ENCODE peak calls at places on chromosomes 16 and 17, in nine cellular contexts. D is CD4-positive, alpha-beta T cell; H is neural progenitor cell; X is heart right ventricle; Y is mucosa of gallbladder; W is GM18507; I is GDM1; N is CD4-positive, alpha-beta memory T cell; U is HFF-Myc. L is an unnamed sample.

GRCh38 chr16:27177031-27177774 is 26.1 kb upstream of the KDM8 start:
- DNase-seq in U (peak; percentile 29), W (no peak), X (no peak), N (no peak), D (no peak), I (no peak), Y (no peak), H (no peak), L (no peak)

GRCh38 chr17:32265192-32265895 is at the start of gene RHBDL3:
- DNase-seq in U (no peak), W (no peak), I (no peak), X (no peak), N (no peak), H (peak; percentile 67), Y (no peak), D (no peak), L (peak; percentile 58)

GRCh38 chr17:35588196-35588920 is 1.2 kb downstream of the AP2B1 start:
- DNase-seq in U (no peak), Y (peak; percentile 18), I (no peak), W (no peak), D (no peak), H (no peak), X (no peak), N (peak; percentile 47), L (no peak)

GRCh38 chr17:36742267-36743000 is 141.1 kb downstream of the MRM1 start:
- DNase-seq in U (no peak), W (no peak), I (no peak), D (no peak), H (peak; percentile 75), Y (no peak), N (no peak), X (no peak), L (no peak)

GRCh38 chr17:72711531-72712310 is 380.8 kb downstream of the SLC39A11 start:
- DNase-seq in Y (no peak), N (no peak), W (no peak), H (peak; percentile 21), X (no peak), D (no peak), U (no peak), I (no peak), L (no peak)

GRCh38 chr16:79463839-79464238 is 136.7 kb downstream of the MAF start:
- DNase-seq in D (no peak), X (no peak), N (no peak), Y (no peak), H (no peak), I (no peak), U (no peak), W (no peak), L (no peak)

GRCh38 chr16:80615751-80616150 is 75.0 kb downstream of the DYNLRB2 start:
- DNase-seq in W (no peak), H (no peak), I (no peak), U (no peak), D (no peak), X (no peak), N (no peak), Y (no peak), L (no peak)

GRCh38 chr17:61482467-61482866 is 30.2 kb downstream of the TBX4 start:
- DNase-seq in W (no peak), I (no peak), X (no peak), Y (no peak), H (no peak), D (no peak), N (no peak), U (no peak), L (no peak)

GRCh38 chr17:72266099-72266852 is 145.5 kb downstream of the SOX9 start:
- DNase-seq in D (no peak), I (no peak), X (no peak), N (no peak), U (no peak), W (no peak), Y (no peak), H (no peak), L (no peak)

GRCh38 chr16:75216127-75216526 is 2.7 kb upstream of the CTRB1 start:
- DNase-seq in I (no peak), U (no peak), H (no peak), N (no peak), W (no peak), Y (no peak), D (no peak), X (no peak), L (no peak)

L was measured in glutamatergic neuron.